ENCODE peak calls at places on chromosomes 2 and 18, in nine cellular contexts. D is lower lobe of right lung, X is SK-N-SH, Y is MM.1S, J is pancreas, A is AG10803, T is adrenal gland, U is heart left ventricle, F is AG09309. I is an unnamed sample.

GRCh38 chr2:56184500-56184996 is 758 bp downstream of the CCDC85A start:
- DNase-seq in F (no peak), J (peak; percentile 24), U (peak; percentile 33), T (no peak), Y (peak; percentile 59), X (no peak), A (no peak), D (peak; percentile 54), I (no peak)

GRCh38 chr2:8520791-8521344 is 161.0 kb upstream of the ID2 start:
- DNase-seq in F (no peak), D (peak; percentile 44), U (no peak), T (no peak), X (no peak), A (no peak), Y (peak; percentile 26), J (no peak), I (no peak)

GRCh38 chr2:124081154-124081771 is 56.2 kb downstream of the CNTNAP5 start:
- DNase-seq in Y (no peak), A (no peak), X (no peak), F (no peak), U (no peak), D (no peak), J (no peak), T (no peak), I (no peak)

GRCh38 chr2:23944527-23944926 is 4.3 kb downstream of the UBXN2A start:
- DNase-seq in D (no peak), F (no peak), U (no peak), Y (no peak), J (no peak), A (no peak), T (peak; percentile 52), X (no peak), I (no peak)

GRCh38 chr2:74491671-74492544 is 7.5 kb downstream of the LBX2 start:
- DNase-seq in D (peak; percentile 28), F (no peak), T (no peak), J (no peak), X (no peak), Y (no peak), U (no peak), A (no peak), I (no peak)

GRCh38 chr2:179139506-179139905 is 89.6 kb upstream of the CCDC141 start:
- DNase-seq in J (no peak), D (no peak), A (no peak), F (no peak), X (no peak), Y (no peak), U (no peak), T (no peak), I (no peak)

GRCh38 chr18:35619468-35619867 is 37.9 kb downstream of the GALNT1 start:
- DNase-seq in F (no peak), A (peak; percentile 53), X (no peak), U (peak; percentile 60), J (no peak), T (no peak), Y (no peak), D (no peak), I (no peak)

GRCh38 chr2:216159161-216159560 is 50.0 kb downstream of the XRCC5 start:
- DNase-seq in T (no peak), X (no peak), Y (no peak), J (no peak), D (no peak), U (no peak), F (no peak), A (no peak), I (no peak)

GRCh38 chr18:24160086-24160485 is 21.2 kb downstream of the CABYR start:
- DNase-seq in D (no peak), X (no peak), A (no peak), F (no peak), U (no peak), Y (no peak), T (no peak), J (no peak), I (no peak)

GRCh38 chr2:231590614-231591013 is 2.0 kb upstream of the TEX44 start:
- DNase-seq in T (no peak), D (no peak), A (no peak), F (no peak), J (no peak), Y (no peak), X (no peak), U (no peak), I (no peak)

GRCh38 chr2:58571181-58571852 is 330.2 kb upstream of the FANCL start:
- DNase-seq in T (no peak), F (peak; percentile 23), J (peak; percentile 23), Y (peak; percentile 61), X (peak; percentile 73), U (no peak), A (peak; percentile 52), D (no peak), I (no peak)

GRCh38 chr2:207867075-207867474 is 97.4 kb upstream of the FZD5 start:
- DNase-seq in U (no peak), F (no peak), D (no peak), T (no peak), J (no peak), Y (no peak), X (no peak), A (peak; percentile 29), I (no peak)

GRCh38 chr2:169507698-169508097 is 1.8 kb upstream of the KLHL41 start:
- DNase-seq in Y (peak; percentile 10), J (no peak), D (no peak), X (no peak), A (peak; percentile 14), T (no peak), U (no peak), F (no peak), I (no peak)

GRCh38 chr2:162416446-162416845 is 72.5 kb downstream of the GCA start:
- DNase-seq in U (no peak), F (no peak), J (no peak), X (no peak), Y (no peak), D (no peak), T (no peak), A (no peak), I (no peak)

GRCh38 chr2:56444339-56444738 is 260.5 kb downstream of the CCDC85A start:
- DNase-seq in A (no peak), D (no peak), X (no peak), T (no peak), Y (no peak), U (peak; percentile 34), F (no peak), J (peak; percentile 31), I (no peak)

GRCh38 chr2:160109939-160110673 is 47.7 kb upstream of the PLA2R1 start:
- DNase-seq in J (peak; percentile 66), Y (peak; percentile 75), D (no peak), A (peak; percentile 81), U (peak; percentile 55), T (peak; percentile 68), F (peak; percentile 59), X (peak; percentile 71), I (peak; percentile 75)

GRCh38 chr2:194999771-195000170 is 657.3 kb upstream of the SLC39A10 start:
- DNase-seq in U (no peak), X (no peak), T (no peak), F (no peak), J (no peak), D (no peak), A (no peak), Y (no peak), I (no peak)

GRCh38 chr18:50056185-50056584 is 138.8 kb downstream of the MYO5B start:
- DNase-seq in F (no peak), U (no peak), J (no peak), D (no peak), T (no peak), X (no peak), Y (no peak), A (no peak), I (no peak)

GRCh38 chr2:85578243-85579180 is 1.1 kb downstream of the VAMP8 start:
- DNase-seq in A (no peak), T (peak; percentile 61), J (peak; percentile 64), U (peak; percentile 78), X (no peak), F (no peak), Y (no peak), D (peak; percentile 86), I (no peak)
- H3K4me3 ChIP-seq in A (no peak overlapping the region), T (no peak overlapping the region), J (peak overlapping the region; percentile 70), U (peak overlapping the region; percentile 10), X (no peak overlapping the region), F (no peak overlapping the region), Y (peak overlapping the region; percentile 75), D (peak overlapping the region; percentile 64), I (no peak overlapping the region)

DNA sequence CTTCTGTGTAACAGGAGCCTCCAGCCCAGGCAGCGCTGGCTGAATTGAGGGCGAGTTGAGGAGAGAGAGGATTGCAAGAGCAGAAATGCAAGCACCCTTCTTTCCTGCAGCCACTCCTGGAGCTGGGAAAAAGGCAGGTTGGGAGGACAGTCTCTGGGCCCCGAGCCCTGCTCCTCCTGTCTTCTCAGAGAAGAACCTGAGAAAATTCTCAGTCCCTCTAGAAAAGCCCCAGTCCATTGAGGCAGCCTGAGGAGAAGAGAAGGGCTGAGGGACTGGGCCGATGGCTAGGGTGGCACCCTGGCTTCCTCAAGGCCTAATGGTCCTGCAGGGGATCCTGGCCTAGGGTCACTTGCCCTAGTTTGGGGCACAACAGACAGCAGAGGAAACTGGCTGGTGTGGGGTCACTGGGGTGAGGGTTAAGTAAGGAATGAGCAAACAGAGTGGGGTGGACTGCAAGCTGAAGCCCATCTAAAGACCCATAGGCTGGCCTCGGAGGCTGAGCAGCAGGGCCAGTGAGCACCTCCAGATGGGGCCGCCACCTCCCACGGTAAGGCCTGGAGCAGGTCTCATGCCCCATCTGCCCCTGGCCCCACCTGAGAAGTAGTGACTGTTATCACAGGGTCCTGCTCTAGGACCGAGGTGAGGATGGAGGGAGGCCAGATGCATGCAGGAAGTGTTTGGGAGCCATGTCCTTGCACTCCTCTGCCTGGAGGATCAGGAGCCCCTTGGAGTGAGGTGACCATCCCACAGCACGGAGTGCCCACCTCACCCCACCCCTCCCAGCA is 12.4 kb downstream of the CIB4 start:
- DNase-seq in X (no peak), F (no peak), U (no peak), D (peak; percentile 29), A (no peak), J (no peak), T (no peak), Y (no peak), I (no peak)
- H3K4me3 ChIP-seq in X (no peak overlapping the region), F (no peak overlapping the region), U (no peak overlapping the region), D (no peak overlapping the region), A (no peak overlapping the region), J (no peak overlapping the region), T (no peak overlapping the region), Y (no peak overlapping the region), I (no peak overlapping the region)

DNA sequence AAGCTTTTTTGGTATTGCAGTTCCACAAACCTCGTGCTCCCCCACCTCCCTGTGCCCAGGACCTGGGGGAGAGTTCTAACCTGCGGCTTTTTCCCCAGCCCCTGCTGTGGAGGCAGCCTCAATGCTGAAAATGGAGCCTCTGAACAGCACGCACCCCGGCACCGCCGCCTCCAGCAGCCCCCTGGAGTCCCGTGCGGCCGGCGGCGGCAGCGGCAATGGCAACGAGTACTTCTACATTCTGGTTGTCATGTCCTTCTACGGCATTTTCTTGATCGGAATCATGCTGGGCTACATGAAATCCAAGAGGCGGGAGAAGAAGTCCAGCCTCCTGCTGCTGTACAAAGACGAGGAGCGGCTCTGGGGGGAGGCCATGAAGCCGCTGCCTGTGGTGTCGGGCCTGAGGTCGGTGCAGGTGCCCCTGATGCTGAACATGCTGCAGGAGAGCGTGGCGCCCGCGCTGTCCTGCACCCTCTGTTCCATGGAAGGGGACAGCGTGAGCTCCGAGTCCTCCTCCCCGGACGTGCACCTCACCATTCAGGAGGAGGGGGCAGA is 796 bp downstream of the KCNE4 start:
- DNase-seq in J (no peak), D (no peak), A (no peak), T (no peak), U (peak; percentile 35), F (no peak), X (no peak), Y (no peak), I (peak; percentile 36)
- H3K4me3 ChIP-seq in J (peak overlapping the region; percentile 47), D (peak overlapping the region; percentile 49), A (peak overlapping the region; percentile 70), T (no peak overlapping the region), U (peak overlapping the region; percentile 42), F (peak overlapping the region; percentile 53), X (no peak overlapping the region), Y (no peak overlapping the region), I (peak overlapping the region; percentile 41)

GRCh38 chr2:181196401-181196800 is 216.0 kb downstream of the UBE2E3 start:
- DNase-seq in T (no peak), U (no peak), A (no peak), F (no peak), D (no peak), Y (no peak), J (no peak), X (no peak), I (no peak)
- H3K4me3 ChIP-seq in T (no peak overlapping the region), U (no peak overlapping the region), A (no peak overlapping the region), F (no peak overlapping the region), D (no peak overlapping the region), Y (no peak overlapping the region), J (no peak overlapping the region), X (no peak overlapping the region), I (no peak overlapping the region)

I was measured in uterus.